ENCODE peak calls at places on chromosomes 2 and 18, in four cellular contexts. O, D, R and J are unnamed samples.

GRCh38 chr2:176457486-176457885 is 188.2 kb downstream of the MTX2 start:
- DNase-seq in R (no peak), D (no peak), O (no peak), J (no peak)

GRCh38 chr2:160214461-160215055 is 14.5 kb upstream of the ITGB6 start:
- DNase-seq in R (peak; percentile 69), O (no peak), D (no peak), J (no peak)

GRCh38 chr2:113034016-113034415 is 18.7 kb downstream of the IL36B start:
- DNase-seq in R (no peak), O (no peak), D (no peak), J (no peak)

GRCh38 chr2:43576983-43577892 is 18.6 kb downstream of the THADA start:
- DNase-seq in O (no peak), D (no peak), R (peak; percentile 46), J (peak; percentile 33)

GRCh38 chr2:37323176-37323575 is 1.5 kb downstream of the PRKD3 start:
- DNase-seq in O (no peak), D (no peak), R (no peak), J (no peak)

GRCh38 chr2:80256396-80257167 is 48.0 kb downstream of the LRRTM1 start:
- DNase-seq in O (no peak), D (no peak), R (no peak), J (no peak)

GRCh38 chr2:45688479-45689298 is 37.2 kb downstream of the PRKCE start:
- DNase-seq in D (no peak), R (no peak), O (no peak), J (no peak)

GRCh38 chr18:10131036-10131774 is 217.4 kb downstream of the VAPA start:
- DNase-seq in D (no peak), R (no peak), O (no peak), J (no peak)

GRCh38 chr2:202030676-202031075 is 3.0 kb upstream of the FZD7 start:
- DNase-seq in O (no peak), R (no peak), D (no peak), J (no peak)

GRCh38 chr2:158745866-158746382 is 49.2 kb upstream of the DAPL1 start:
- DNase-seq in D (no peak), O (no peak), R (no peak), J (no peak)
- TF ChIP-seq CTCF in D (no peak), O (no peak), R (no peak), J (no peak)

DNA sequence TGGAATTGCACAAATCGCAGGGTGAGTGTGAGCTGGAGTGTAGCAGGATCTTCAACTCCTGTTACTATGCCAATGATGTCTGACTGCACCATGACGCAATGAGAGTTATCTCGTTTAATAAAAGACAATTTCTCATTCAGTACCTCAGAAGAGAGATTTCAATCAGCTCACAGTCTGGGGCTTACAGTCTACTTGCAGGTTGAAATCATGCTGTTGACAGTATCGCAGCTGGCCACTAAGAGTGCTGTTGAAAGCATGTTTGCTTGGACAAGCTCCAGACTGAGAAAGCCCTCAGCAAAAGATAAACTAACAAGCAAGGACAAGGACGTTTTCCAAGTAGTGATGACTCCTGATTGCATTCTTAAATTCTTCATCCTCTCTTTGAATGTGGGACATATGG is 145.2 kb upstream of the SYT4 start:
- DNase-seq in R (no peak), D (no peak), O (no peak), J (no peak)
- TF ChIP-seq CTCF in R (no peak), D (no peak), O (no peak), J (peak; percentile 2)

GRCh38 chr2:88556026-88556425 is 71.2 kb downstream of the EIF2AK3 start:
- DNase-seq in O (no peak), D (no peak), R (no peak), J (no peak)

GRCh38 chr2:88549616-88550292 is 77.5 kb downstream of the EIF2AK3 start:
- DNase-seq in D (no peak), R (no peak), O (no peak), J (no peak)

GRCh38 chr2:88557290-88557689 is 70.0 kb downstream of the EIF2AK3 start:
- DNase-seq in D (no peak), O (no peak), R (no peak), J (no peak)

GRCh38 chr2:88554189-88554588 is 73.1 kb downstream of the EIF2AK3 start:
- DNase-seq in O (no peak), R (no peak), D (no peak), J (no peak)
- TF ChIP-seq CTCF in O (no peak), R (no peak), D (no peak), J (no peak)

DNA sequence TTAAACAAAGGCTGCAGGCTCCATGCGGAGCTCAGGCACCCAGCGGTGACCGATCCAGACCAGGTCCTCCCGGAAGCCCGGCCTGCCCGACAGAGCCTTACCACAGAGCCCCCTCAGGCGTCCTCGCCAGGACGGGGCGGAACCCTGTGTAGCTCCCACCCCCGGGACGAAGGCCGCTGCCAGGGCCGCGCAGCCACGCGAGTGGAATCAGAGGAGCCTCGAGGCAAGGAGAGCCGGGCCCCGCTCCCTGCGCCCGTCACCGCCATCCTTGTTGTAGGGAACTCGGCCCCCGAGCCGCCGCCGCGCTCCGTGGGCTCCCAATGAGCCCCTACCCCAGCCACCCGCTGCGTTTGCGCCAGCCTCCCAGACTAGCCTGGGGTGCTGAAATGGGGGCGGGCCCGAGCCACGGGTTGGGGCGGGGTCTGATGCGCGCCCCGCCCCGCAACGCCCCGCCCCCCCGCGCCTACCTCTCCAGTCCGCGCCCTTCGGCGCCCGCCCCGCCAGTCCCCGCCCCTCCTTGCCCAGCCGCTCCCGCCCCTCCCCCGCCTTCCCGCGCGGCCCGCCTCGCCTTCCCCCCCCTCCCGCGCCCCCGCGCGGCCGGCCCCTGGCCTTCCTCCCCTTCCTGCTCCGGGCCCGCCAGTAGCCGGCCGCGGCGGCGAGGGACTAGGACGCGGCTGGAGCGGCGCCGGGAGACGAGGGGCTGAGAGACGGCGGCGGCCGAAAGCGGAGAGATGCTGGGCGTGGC is at the start of gene LIMS1:
- DNase-seq in D (peak; percentile 85), O (peak; percentile 96), R (peak; percentile 85), J (peak; percentile 99)
- TF ChIP-seq CTCF in D (no peak), O (no peak), R (no peak), J (no peak)

DNA sequence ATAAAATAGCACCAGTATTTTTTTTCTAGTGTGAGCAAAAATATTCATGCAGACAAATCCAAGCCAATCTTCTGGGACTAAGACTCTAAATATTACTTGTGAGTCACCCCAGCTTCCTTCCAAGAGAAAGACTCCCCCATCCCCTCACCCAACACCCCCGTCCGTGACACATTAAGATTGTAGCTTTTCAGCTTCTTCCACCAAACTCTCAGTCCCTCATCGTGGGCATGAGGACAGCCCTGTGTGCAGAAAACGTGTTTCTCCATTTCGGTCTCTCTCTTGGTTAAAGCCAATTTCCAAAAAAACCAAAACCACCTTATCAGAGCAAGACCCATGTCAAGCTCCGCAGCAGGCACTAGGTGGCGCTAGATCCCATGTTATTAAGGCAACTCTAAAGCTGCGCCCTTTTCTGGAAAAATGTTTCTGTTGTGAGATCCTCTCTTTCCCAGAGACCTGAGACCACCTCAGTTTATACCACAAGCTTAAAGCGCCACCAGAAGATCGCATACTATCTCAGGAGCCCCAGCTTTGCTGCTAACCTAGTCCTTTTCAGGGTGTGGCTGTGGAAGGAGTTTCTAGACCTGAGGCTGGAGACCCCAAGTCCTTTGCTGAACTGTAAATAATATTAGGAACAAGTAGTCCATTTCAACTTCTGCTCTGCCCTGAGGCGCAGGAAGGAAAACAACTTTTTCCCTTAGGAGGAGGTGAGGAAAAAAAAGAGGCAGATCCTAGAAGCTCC is 123.1 kb upstream of the LGALSL start:
- DNase-seq in D (peak; percentile 74), R (no peak), O (peak; percentile 91), J (peak; percentile 48)
- TF ChIP-seq CTCF in D (peak; percentile 94), R (peak; percentile 98), O (peak; percentile 91), J (peak; percentile 97)

DNA sequence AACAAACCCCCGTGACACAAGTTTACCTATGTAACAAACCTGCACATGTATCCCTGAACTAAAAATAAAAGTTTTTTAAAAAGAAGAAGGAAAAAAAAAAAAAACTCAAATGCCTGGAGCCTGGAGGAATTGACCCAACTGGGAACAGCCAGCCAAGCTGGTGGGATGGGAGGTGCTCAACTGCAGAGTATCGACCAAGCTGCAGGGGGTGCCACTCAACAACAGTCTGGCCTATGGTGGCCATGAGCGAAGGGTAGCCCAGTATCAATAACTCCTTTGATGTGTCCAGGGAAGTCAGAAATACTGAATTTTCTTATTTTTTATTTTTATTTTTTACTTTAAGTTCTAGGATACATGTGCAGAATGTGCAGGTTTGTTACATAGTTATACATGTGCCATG is 310.3 kb upstream of the DLGAP1 start:
- DNase-seq in O (no peak), R (no peak), D (no peak), J (no peak)
- TF ChIP-seq CTCF in O (no peak), R (no peak), D (no peak), J (no peak)

GRCh38 chr2:67570626-67571025 is 173.5 kb downstream of the ETAA1 start:
- DNase-seq in O (no peak), R (no peak), D (no peak), J (no peak)

GRCh38 chr2:67565761-67566160 is 168.6 kb downstream of the ETAA1 start:
- DNase-seq in D (no peak), R (no peak), O (no peak), J (no peak)

GRCh38 chr2:67566292-67566691 is 169.2 kb downstream of the ETAA1 start:
- DNase-seq in O (no peak), R (no peak), D (no peak), J (no peak)

GRCh38 chr2:67566958-67567635 is 170.0 kb downstream of the ETAA1 start:
- DNase-seq in O (no peak), R (no peak), D (no peak), J (no peak)

DNA sequence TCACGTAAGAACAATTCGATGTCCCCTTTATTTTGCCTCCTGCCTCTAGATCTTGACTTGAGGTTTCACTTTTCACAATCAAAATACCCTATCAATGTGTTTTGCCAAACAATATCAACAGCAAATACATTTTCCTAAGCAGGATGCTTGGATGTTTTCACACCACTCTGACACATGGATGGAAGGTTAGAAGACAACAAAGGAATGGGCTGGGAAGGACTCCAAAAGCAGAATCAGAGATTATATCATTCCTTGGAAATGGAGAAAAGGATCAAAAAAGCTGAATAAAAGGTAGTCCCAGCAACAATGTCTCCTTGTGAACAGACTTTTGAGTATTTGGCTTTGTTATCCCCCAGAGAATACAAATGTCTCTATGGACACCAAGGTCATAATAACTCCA is 170.7 kb downstream of the ETAA1 start:
- DNase-seq in R (no peak), O (no peak), D (no peak), J (no peak)
- TF ChIP-seq CTCF in R (no peak), O (no peak), D (no peak), J (no peak)